ENCODE peak calls at places on chromosomes 11 and 22, in four cellular contexts. U is GM23338, I is H9, V is SK-N-SH. P is an unnamed sample.

GRCh38 chr11:116657842-116658825 is 114.7 kb downstream of the BUD13 start:
- DNase-seq in U (no peak), I (peak; percentile 29), V (peak; percentile 3), P (no peak)

GRCh38 chr22:27809700-27810365 is 8.3 kb upstream of the MN1 start:
- DNase-seq in U (no peak), I (no peak), V (no peak), P (no peak)

GRCh38 chr22:23565288-23565941 is 14.7 kb downstream of the IGLL1 start:
- DNase-seq in U (peak; percentile 71), I (peak; percentile 65), V (peak; percentile 67), P (no peak)

GRCh38 chr11:28794405-28794804 is 686.2 kb downstream of the METTL15 start:
- DNase-seq in U (no peak), I (no peak), V (no peak), P (no peak)

GRCh38 chr11:106381895-106382294 is 304.4 kb downstream of the AASDHPPT start:
- DNase-seq in U (peak; percentile 53), I (peak; percentile 33), V (no peak), P (no peak)

GRCh38 chr11:28009383-28009782 is 98.6 kb downstream of the KIF18A start:
- DNase-seq in U (no peak), I (no peak), V (no peak), P (peak; percentile 73)

GRCh38 chr22:38040953-38041759 is 16.0 kb upstream of the PICK1 start:
- DNase-seq in U (no peak), I (no peak), V (no peak), P (peak; percentile 50)

GRCh38 chr22:46572911-46573780 is 35.7 kb upstream of the CELSR1 start:
- DNase-seq in U (no peak), I (no peak), V (no peak), P (no peak)

GRCh38 chr22:20867179-20868099 is 8.6 kb downstream of the SNAP29 start:
- DNase-seq in U (no peak), I (no peak), V (peak; percentile 77), P (peak; percentile 62)

GRCh38 chr11:78205691-78206090 is 17.0 kb downstream of the USP35 start:
- DNase-seq in U (no peak), I (no peak), V (no peak), P (no peak)

GRCh38 chr11:56841210-56841810 is 92.8 kb upstream of the OR9G4 start:
- DNase-seq in U (peak; percentile 82), I (peak; percentile 45), V (peak; percentile 60), P (peak; percentile 36)

GRCh38 chr11:62050716-62051115 is 73.1 kb upstream of the INCENP start:
- DNase-seq in U (no peak), I (no peak), V (no peak), P (no peak)

GRCh38 chr22:43849731-43850130 is 12.6 kb downstream of the SULT4A1 start:
- DNase-seq in U (no peak), I (peak; percentile 21), V (no peak), P (no peak)

GRCh38 chr22:36052505-36052941 is 23.9 kb upstream of the RBFOX2 start:
- DNase-seq in U (no peak), I (no peak), V (no peak), P (no peak)

GRCh38 chr22:36048911-36049677 is 20.5 kb upstream of the RBFOX2 start:
- DNase-seq in U (no peak), I (no peak), V (no peak), P (no peak)

GRCh38 chr22:36053242-36054147 is 24.9 kb upstream of the RBFOX2 start:
- DNase-seq in U (no peak), I (no peak), V (no peak), P (no peak)

GRCh38 chr22:36049678-36049997 is 21.0 kb upstream of the RBFOX2 start:
- DNase-seq in U (no peak), I (no peak), V (no peak), P (no peak)
- H3K27ac ChIP-seq in U (no peak overlapping the region), I (no peak overlapping the region), V (no peak overlapping the region), P (no peak overlapping the region)

DNA sequence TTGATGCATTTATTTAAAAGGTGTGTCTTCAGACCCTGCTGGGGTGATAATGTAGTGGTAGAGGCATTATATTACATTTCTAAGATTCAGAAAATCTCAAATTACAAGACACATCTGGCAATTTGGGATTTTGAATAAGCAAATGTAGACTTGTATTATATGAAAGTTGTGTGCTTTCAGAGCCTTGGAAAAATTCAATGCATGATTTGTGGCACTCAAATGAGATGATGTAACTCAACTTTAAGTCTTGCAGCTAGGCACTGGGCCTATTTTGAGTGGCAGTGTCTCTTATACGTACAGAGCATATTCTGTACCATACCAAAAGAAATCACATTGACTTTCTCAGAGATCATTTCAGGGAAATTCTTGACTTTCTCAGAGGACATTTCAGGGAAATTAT is 214.3 kb downstream of the ETS1 start:
- DNase-seq in U (no peak), I (no peak), V (no peak), P (no peak)
- H2AFZ ChIP-seq in U (no peak overlapping the region), I (no peak overlapping the region), V (no peak overlapping the region), P (no peak overlapping the region)

GRCh38 chr11:102467080-102467708 is 14.6 kb upstream of the TMEM123 start:
- DNase-seq in U (no peak), I (no peak), V (no peak), P (no peak)
- H3K27ac ChIP-seq in U (no peak overlapping the region), I (no peak overlapping the region), V (no peak overlapping the region), P (no peak overlapping the region)

GRCh38 chr11:126502982-126503381 is 147.5 kb downstream of the ST3GAL4 start:
- DNase-seq in U (no peak), I (no peak), V (no peak), P (no peak)
- H2AFZ ChIP-seq in U (peak overlapping the region; percentile 49), I (no peak overlapping the region), V (no peak overlapping the region), P (no peak overlapping the region)

DNA sequence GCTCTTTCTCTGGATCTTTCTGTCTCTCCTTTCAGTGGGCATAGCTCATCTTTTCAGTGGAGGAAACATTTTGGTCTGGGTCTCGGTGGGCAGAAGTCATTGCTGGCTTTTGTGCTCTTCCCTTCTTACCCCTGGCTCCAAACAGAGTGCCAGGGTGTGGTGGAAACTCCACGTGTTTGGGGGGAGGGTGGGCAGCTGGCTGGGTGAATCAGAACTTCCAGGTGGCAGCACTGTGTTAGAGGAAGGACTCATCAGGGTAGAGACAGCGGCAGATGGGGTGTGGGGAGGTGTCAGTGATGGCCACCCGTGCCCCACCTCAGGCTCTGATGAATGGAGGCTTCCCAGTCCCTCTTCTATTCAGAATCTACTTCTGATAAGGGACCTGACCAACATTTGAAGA is 114.0 kb downstream of the GRIK4 start:
- DNase-seq in U (no peak), I (no peak), V (no peak), P (no peak)
- H3K27ac ChIP-seq in U (no peak overlapping the region), I (no peak overlapping the region), V (no peak overlapping the region), P (no peak overlapping the region)

GRCh38 chr22:49381595-49382450 is 445.9 kb downstream of the BRD1 start:
- DNase-seq in U (no peak), I (no peak), V (no peak), P (no peak)
- H2AFZ ChIP-seq in U (no peak overlapping the region), I (no peak overlapping the region), V (no peak overlapping the region), P (no peak overlapping the region)

DNA sequence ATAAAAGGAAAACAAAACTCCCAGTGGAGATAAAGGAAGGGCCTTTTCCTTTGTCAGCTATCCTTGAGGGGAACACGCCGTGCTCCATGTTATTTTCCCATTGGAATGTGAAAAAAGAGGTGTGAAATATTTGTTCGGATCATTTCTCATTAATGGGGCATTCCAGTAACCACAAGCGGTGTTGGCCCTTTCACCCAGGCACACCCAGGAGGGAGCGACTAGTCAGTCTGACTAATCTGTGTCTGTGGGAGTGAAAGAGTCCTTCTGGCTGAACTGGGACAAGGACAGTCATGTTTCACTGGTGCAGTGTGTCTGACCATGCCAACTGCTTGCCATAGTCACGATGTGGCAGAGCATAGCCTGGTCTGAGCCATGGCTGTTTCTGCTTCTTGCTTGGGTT is 13.0 kb upstream of the MYEOV start:
- DNase-seq in U (no peak), I (no peak), V (no peak), P (peak; percentile 69)
- H3K27ac ChIP-seq in U (no peak overlapping the region), I (no peak overlapping the region), V (no peak overlapping the region), P (no peak overlapping the region)

DNA sequence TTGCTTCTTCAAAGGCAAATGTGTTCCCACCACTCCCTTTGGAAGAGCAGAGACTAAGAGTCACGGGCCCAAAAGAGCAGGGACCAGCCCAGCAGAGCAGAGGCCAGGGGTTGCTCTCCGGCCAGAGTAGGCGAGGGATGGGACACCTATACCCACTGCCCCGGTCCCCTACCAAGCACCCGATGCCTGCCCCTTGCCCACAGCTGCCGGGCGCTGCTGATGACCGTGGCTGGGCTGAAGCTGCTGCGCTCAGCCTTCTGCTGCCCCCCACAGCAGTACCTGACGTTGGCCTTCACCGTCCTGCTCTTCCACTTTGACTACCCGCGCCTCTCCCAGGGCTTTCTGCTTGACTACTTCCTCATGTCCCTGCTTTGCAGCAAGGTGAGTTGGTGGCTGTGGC is 10.7 kb upstream of the SIPA1 start:
- DNase-seq in U (no peak), I (no peak), V (no peak), P (no peak)
- H2AFZ ChIP-seq in U (no peak overlapping the region), I (no peak overlapping the region), V (no peak overlapping the region), P (no peak overlapping the region)

GRCh38 chr11:34667810-34668582 is 47.1 kb downstream of the EHF start:
- DNase-seq in U (no peak), I (no peak), V (no peak), P (no peak)
- H3K27ac ChIP-seq in U (no peak overlapping the region), I (no peak overlapping the region), V (no peak overlapping the region), P (no peak overlapping the region)